ENCODE peak calls at places on chromosomes 7 and 10, in four cellular contexts. U is IMR-90, G is transverse colon, W is PC-3. Y is an unnamed sample.

GRCh38 chr7:33212144-33212543 is 82.8 kb downstream of the BBS9 start:
- DNase-seq in U (no peak), W (no peak), G (no peak), Y (no peak)

GRCh38 chr10:59033622-59034021 is 142.8 kb upstream of the PHYHIPL start:
- DNase-seq in W (no peak), G (no peak), U (no peak), Y (no peak)

GRCh38 chr7:66950763-66951162 is 29.7 kb downstream of the TMEM248 start:
- DNase-seq in U (peak), W (no peak), G (no peak), Y (no peak)

GRCh38 chr7:117800406-117800805 is 72.8 kb downstream of the CTTNBP2 start:
- DNase-seq in U (no peak), W (peak), G (no peak), Y (no peak)

GRCh38 chr7:33612434-33612833 is 292.9 kb upstream of the BMPER start:
- DNase-seq in W (no peak), G (no peak), U (no peak), Y (no peak)

GRCh38 chr7:36021367-36021766 is 131.7 kb upstream of the EEPD1 start:
- DNase-seq in U (no peak), W (peak), G (no peak), Y (no peak)

GRCh38 chr10:124306922-124307371 is 111.8 kb downstream of the OAT start:
- DNase-seq in W (peak), U (no peak), G (no peak), Y (peak)

GRCh38 chr10:78248651-78249464 is 215.2 kb downstream of the RPS24 start:
- DNase-seq in W (no peak), G (no peak), U (peak), Y (no peak)

GRCh38 chr7:43649755-43650274 is 66.9 kb downstream of the STK17A start:
- DNase-seq in U (peak), G (peak), W (peak), Y (no peak)

GRCh38 chr10:79381804-79382221 is 34.5 kb downstream of the PPIF start:
- DNase-seq in G (peak), U (peak), W (no peak), Y (peak)

GRCh38 chr10:28841625-28842024 is 164.3 kb downstream of the BAMBI start:
- DNase-seq in W (peak), U (peak), G (no peak), Y (no peak)

GRCh38 chr7:134468054-134468453 is 9.2 kb upstream of the AKR1B1 start:
- DNase-seq in G (no peak), U (no peak), W (no peak), Y (no peak)

GRCh38 chr7:94183289-94183749 is 179.2 kb upstream of the BET1 start:
- DNase-seq in W (peak), U (peak), G (no peak), Y (no peak)

GRCh38 chr10:124325658-124325965 is 93.1 kb downstream of the OAT start:
- DNase-seq in U (no peak), G (no peak), W (no peak), Y (peak)

GRCh38 chr7:155188357-155188756 is 109.3 kb upstream of the INSIG1 start:
- DNase-seq in G (no peak), W (peak), U (no peak), Y (no peak)

GRCh38 chr7:22814261-22815208 is 8.1 kb downstream of the TOMM7 start:
- DNase-seq in G (no peak), W (peak), U (peak), Y (no peak)

GRCh38 chr10:58806323-58806722 is 293.7 kb downstream of the BICC1 start:
- DNase-seq in G (no peak), W (no peak), U (no peak), Y (no peak)

GRCh38 chr7:132145466-132145865 is 430.8 kb downstream of the PLXNA4 start:
- DNase-seq in U (peak), G (no peak), W (peak), Y (no peak)

GRCh38 chr10:128739937-128740336 is 613.7 kb upstream of the MKI67 start:
- DNase-seq in U (no peak), W (no peak), G (no peak), Y (no peak)

DNA sequence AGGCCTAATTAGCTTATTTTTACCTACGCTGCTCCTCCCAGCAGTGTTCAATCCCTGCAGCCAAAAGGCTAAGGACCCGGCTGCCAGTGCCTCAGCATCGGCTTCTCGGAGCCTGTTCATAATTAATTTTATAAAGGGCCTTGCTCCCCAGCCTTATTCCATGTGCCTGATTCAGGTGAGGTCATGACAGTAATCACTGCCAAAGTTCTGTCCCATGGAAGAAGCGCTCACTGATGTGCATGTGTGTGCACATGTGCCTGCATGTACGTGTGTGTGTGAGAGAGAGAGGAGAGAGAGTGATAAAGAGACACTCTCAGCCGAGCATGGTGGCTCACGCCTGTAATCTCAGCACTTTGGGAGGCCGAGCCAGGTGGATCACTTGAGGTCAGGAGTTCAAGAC is 159.2 kb upstream of the AUTS2 start:
- DNase-seq in G (no peak), W (no peak), U (no peak), Y (no peak)
- H3K27ac ChIP-seq in G (no peak), W (no peak), U (no peak), Y (no peak)

GRCh38 chr10:97538839-97539238 is 33.7 kb upstream of the ANKRD2 start:
- DNase-seq in W (peak), G (no peak), U (no peak), Y (peak)

GRCh38 chr10:97539523-97540200 is 32.9 kb upstream of the ANKRD2 start:
- DNase-seq in G (no peak), W (peak), U (peak), Y (peak)

GRCh38 chr10:97542169-97543024 is 30.2 kb upstream of the ANKRD2 start:
- DNase-seq in W (peak), G (peak), U (peak), Y (peak)

GRCh38 chr10:97543025-97543546 is 29.5 kb upstream of the ANKRD2 start:
- DNase-seq in G (peak), U (peak), W (peak), Y (peak)

DNA sequence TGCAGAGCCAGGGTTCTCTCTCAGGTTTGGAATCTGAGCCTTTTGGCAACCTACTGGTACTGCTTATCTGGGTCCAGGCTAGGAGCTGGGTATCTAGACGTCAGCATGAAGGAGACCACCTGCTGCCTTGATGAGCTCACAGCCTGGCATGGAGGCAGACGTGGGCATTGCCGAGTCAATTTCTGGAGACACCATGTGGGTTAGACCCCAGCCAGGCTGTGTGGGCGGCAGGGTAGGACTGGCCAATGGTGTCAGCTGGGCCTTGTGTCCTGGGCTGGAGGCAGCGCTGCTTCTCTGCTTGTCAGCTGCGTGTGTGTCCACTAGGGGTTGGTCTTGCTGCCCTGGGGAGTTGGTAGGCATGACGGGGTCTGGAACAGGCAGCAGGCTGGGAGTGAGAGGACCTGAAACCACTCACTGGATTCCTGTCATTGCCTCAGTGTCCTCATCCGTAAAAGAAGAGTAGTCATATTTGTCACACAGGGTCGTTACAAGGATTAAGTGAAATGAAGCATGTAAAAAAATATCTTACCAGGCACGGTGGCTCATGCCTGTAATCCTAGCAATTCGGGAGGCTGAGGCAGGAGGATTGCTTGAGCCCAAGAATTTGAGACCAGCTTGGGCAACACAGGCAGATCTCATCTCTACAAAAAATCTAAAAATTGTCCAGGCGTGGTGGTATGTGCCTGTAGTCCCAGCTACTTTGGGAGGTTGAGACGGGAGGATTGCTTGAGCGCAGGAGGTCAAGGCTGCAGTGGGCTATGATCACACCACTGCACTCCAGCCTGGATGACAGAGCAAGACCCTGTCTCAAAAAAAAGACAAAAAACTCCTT is 31.7 kb upstream of the ANKRD2 start:
- DNase-seq in U (no peak), G (no peak), W (no peak), Y (peak)
- H3K4me3 ChIP-seq in U (no peak), G (no peak), W (no peak), Y (no peak)

GRCh38 chr10:18145652-18146051 is 5.4 kb downstream of the CACNB2 start:
- DNase-seq in W (no peak), G (no peak), U (peak), Y (no peak)
- H3K27ac ChIP-seq in W (no peak), G (peak), U (no peak), Y (peak)

DNA sequence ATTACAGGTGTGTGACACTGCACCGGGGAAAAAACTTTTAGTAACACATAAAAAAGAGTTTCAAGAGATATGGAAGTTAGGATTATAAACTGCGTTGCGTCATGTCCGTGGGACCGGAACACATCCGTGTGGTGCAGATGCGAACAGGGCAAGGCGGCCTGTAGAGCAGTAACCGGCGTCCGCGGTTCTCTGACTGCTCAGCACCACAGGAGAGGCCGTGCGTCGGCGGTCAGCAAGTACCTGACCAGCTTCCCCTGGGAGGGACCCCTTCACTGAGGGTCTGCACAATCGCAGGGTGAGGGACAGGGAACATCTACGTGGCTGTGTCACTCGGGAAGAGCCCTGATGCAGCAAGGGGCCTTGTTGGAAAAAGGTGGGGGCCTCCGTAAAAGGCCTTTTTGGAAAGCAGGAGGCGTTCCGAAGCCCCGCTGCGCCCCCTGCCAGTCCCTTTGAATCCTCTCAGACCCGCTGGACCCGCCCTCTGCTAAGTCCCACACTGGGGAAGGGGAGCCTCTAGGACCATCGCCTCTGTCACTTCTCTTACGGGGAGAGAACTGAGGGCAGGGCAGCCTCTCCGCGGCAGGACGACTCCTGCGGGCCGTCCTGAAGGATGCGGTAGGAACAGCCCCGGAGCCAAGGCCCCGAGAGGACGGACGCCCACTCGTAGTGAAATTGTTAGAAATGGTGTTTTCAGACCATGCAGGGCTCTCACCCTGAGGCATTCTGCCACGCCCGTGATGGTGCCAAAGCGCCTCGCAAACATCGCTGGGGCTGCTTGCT is 771.6 kb upstream of the COBL start:
- DNase-seq in G (no peak), U (no peak), W (no peak), Y (no peak)
- H3K4me3 ChIP-seq in G (no peak), U (no peak), W (no peak), Y (peak)

GRCh38 chr10:86872757-86873156 is 84.7 kb downstream of the MMRN2 start:
- DNase-seq in U (no peak), W (no peak), G (no peak), Y (no peak)

GRCh38 chr10:86868353-86868752 is 89.1 kb downstream of the MMRN2 start:
- DNase-seq in G (no peak), W (no peak), U (peak), Y (no peak)

GRCh38 chr10:86870679-86871078 is 86.7 kb downstream of the MMRN2 start:
- DNase-seq in G (no peak), U (no peak), W (no peak), Y (no peak)

GRCh38 chr10:86867149-86867548 is 90.3 kb downstream of the MMRN2 start:
- DNase-seq in U (no peak), G (no peak), W (no peak), Y (no peak)

DNA sequence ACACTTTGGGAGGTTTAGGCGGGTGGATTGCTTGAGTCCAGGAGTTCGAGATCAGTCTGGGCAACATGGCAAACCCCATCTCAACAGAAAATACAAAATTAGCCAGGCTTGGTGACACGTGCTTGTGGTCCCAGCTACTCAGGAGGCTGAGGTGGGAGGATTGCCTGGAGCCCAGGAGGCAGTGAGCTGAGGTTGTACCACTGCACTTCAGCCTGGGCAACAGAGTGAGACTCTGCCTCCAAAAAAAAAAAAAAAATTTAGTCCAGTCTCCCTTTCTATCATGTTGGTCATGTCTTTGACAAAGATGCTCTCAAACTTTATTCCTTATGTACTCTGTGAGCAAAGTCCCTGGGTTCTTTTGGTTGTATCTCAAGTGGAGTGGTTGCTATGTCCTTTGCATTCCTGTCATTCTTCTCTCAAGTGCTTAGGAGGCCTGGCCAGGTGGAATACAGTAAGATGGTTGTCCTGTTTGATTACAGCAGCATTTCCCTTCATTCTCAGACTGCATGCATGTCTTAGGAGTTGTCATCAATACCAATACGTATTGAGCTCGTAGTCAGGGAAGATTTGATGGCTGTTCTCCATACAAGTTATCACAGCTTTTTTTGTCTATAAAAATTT is 85.7 kb downstream of the MMRN2 start:
- DNase-seq in G (no peak), U (peak), W (no peak), Y (no peak)
- H3K27ac ChIP-seq in G (no peak), U (no peak), W (no peak), Y (no peak)

GRCh38 chr10:85045046-85045445 is 716.7 kb downstream of the CCSER2 start:
- DNase-seq in G (no peak), W (no peak), U (no peak), Y (no peak)
- H3K4me3 ChIP-seq in G (no peak), W (no peak), U (no peak), Y (no peak)

GRCh38 chr10:80410578-80411145 is 2.3 kb downstream of the PRXL2A start:
- DNase-seq in U (no peak), W (no peak), G (peak), Y (no peak)
- H3K27ac ChIP-seq in U (no peak), W (no peak), G (peak), Y (no peak)

DNA sequence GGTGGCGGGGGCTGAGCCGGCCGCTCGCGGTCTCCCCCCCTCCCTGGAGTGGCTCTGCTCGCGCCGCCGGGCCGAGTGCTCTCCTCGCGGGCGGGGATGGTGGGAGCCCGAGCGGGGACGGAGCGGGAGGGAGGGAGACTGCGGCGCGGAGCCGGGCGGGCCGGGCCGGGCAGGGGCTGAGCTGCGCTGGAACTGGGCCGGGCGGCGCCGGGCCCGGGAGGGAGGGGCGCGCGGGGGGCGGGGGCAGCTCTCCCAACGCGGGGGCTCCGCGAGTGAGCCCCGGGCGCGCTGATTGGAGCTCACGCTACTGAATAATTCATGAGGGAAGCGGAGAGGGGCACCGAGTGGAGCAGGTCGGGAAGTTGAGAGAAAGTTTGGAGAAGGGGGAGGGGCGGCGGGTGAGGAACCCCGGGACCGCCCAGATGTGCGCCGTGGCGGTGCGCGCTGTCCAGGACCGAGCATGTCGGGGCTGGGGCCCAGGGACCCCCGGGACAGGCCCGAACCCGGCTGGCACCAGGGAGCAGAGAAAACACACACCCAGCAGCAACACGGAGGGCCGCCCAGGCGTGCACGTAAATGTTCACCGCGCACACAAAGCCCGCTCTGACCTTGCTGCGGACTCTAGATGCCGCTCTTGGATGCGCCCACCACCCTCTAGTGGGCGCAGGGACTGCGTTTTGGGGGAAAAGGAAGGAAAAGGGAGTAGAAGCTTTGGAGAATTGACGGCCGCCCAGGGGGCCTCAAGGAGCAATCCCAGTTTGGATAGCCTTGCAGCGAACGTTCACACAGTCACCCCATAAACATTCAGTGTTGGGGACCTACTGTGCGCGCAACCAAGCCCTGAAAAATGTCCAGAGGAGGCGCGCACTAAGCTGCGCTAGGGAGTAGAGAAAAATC is at the start of gene EPHB4:
- DNase-seq in G (peak), U (peak), W (peak), Y (peak)
- H3K4me3 ChIP-seq in G (peak), U (peak), W (peak), Y (peak)

GRCh38 chr10:112899396-112900065 is 50.5 kb upstream of the TCF7L2 start:
- DNase-seq in U (no peak), W (no peak), G (no peak), Y (no peak)
- H3K27ac ChIP-seq in U (no peak), W (no peak), G (peak), Y (no peak)

GRCh38 chr7:54864718-54865117 is 105.7 kb upstream of the SEC61G start:
- DNase-seq in U (peak), G (no peak), W (peak), Y (no peak)
- H3K4me3 ChIP-seq in U (no peak), G (no peak), W (no peak), Y (no peak)